ENCODE peak calls at places on chromosomes 5 and 9, in seven cellular contexts. B is effector memory CD8-positive, alpha-beta T cell; I is CD4-positive, CD25-positive, alpha-beta regulatory T cell; U is upper lobe of left lung; S is stimulated activated naive B cell treated with anti-CD40 and anti-IgM and Interleukin-4, amounts not matched to agents 10 μg/mL and 1 μg/mL and 100 μg/mL, for 72 hours; Y is activated CD8-positive, alpha-beta T cell treated with anti-CD3 and anti-CD28 coated beads, Interleukin-2, amount 10 ng/mL, durations not matched to agents 7 days and 5 days; P is left lung. X is an unnamed sample.

GRCh38 chr9:3758816-3759576 is 233.2 kb upstream of the RFX3 start:
- ATAC-seq in U (no peak), Y (no peak), B (no peak), P (no peak), I (no peak), S (no peak), X (no peak)

GRCh38 chr9:135989722-135990467 is 28.7 kb upstream of the UBAC1 start:
- ATAC-seq in Y (peak), I (no peak), U (no peak), B (peak), P (peak), S (peak), X (no peak)

GRCh38 chr5:142698447-142698846 is 12.6 kb upstream of the FGF1 start:
- ATAC-seq in Y (no peak), I (no peak), S (no peak), B (no peak), P (peak), U (no peak), X (no peak)

GRCh38 chr5:172164773-172165212 is 23.2 kb downstream of the STK10 start:
- ATAC-seq in S (no peak), P (no peak), U (peak), I (no peak), B (no peak), Y (no peak), X (no peak)

GRCh38 chr9:97749928-97750327 is 52.8 kb upstream of the XPA start:
- ATAC-seq in B (no peak), Y (no peak), I (no peak), U (no peak), P (no peak), S (no peak), X (peak)

GRCh38 chr5:71938886-71939285 is 168.4 kb upstream of the MAP1B start:
- ATAC-seq in B (no peak), S (no peak), I (no peak), P (peak), U (no peak), Y (no peak), X (peak)

GRCh38 chr9:84940294-84940693 is 270.8 kb downstream of the NTRK2 start:
- ATAC-seq in I (no peak), Y (no peak), B (no peak), S (no peak), P (no peak), U (no peak), X (peak)

GRCh38 chr5:35924950-35925722 is 13.3 kb downstream of the CAPSL start:
- ATAC-seq in Y (peak), P (peak), B (peak), I (peak), U (peak), S (peak), X (peak)